ENCODE peak calls at places on chromosomes 4 and X, in nine cellular contexts. L is NCI-H2029 treated with DMSO at 0.1 percent for 48 hours; N is activated CD8-positive, alpha-beta memory T cell treated with anti-CD3 and anti-CD28 coated beads for 48 hours; I is AG04450; Z is heart right ventricle; V is type B pancreatic cell; M is amygdala; S is endothelial cell; U is HAP-1. H is an unnamed sample.
A peak's percentile ranks its signal among the peaks of the same experiment; 100 is the strongest.

GRCh38 chr4:125316781-125317525 is 2.2 kb downstream of the FAT4 start:
- DNase-seq in Z (peak; percentile 32), U (no peak), L (peak; percentile 1), S (peak; percentile 26), N (no peak), V (peak; percentile 69), M (no peak), I (no peak), H (peak; percentile 57)

GRCh38 chrX:48688531-48689142 is 5.0 kb downstream of the WAS start:
- DNase-seq in V (no peak), I (no peak), M (no peak), S (no peak), N (no peak), Z (no peak), L (no peak), U (no peak), H (peak; percentile 53)

GRCh38 chrX:117996918-117997480 is 119.6 kb downstream of the KLHL13 start:
- DNase-seq in V (no peak), I (no peak), Z (no peak), S (no peak), M (no peak), N (no peak), U (no peak), L (no peak), H (no peak)

GRCh38 chr4:161714022-161714751 is 449.6 kb downstream of the FSTL5 start:
- DNase-seq in Z (no peak), U (no peak), N (no peak), I (peak; percentile 66), M (no peak), L (no peak), V (no peak), S (no peak), H (no peak)

GRCh38 chrX:42519666-42520231 is 258.2 kb downstream of the PPP1R2C start:
- DNase-seq in I (no peak), U (no peak), S (no peak), L (no peak), V (no peak), N (no peak), Z (no peak), M (no peak), H (no peak)

GRCh38 chrX:149497626-149498025 is 7.5 kb downstream of the IDS start:
- DNase-seq in Z (no peak), U (no peak), V (no peak), S (no peak), M (no peak), I (no peak), L (no peak), N (no peak), H (no peak)

GRCh38 chr4:180999217-180999616 is 1244.0 kb upstream of the TENM3 start:
- DNase-seq in M (no peak), V (no peak), N (no peak), S (no peak), I (no peak), U (no peak), L (no peak), Z (no peak), H (no peak)

GRCh38 chrX:118761950-118762725 is 34.7 kb downstream of the IL13RA1 start:
- DNase-seq in M (no peak), L (no peak), V (no peak), I (no peak), N (no peak), Z (no peak), S (no peak), U (peak; percentile 15), H (peak; percentile 45)

GRCh38 chrX:114028907-114029662 is 554.8 kb upstream of the HTR2C start:
- DNase-seq in L (no peak), N (no peak), Z (no peak), I (no peak), M (no peak), V (no peak), U (no peak), S (no peak), H (no peak)

GRCh38 chr4:108651068-108651794 is 832 bp downstream of the OSTC start:
- DNase-seq in L (no peak), U (no peak), Z (no peak), S (no peak), V (no peak), M (no peak), I (peak; percentile 23), N (no peak), H (no peak)

GRCh38 chrX:71195959-71196727 is 26.9 kb upstream of the GJB1 start:
- DNase-seq in N (no peak), L (no peak), Z (no peak), V (no peak), I (no peak), S (no peak), M (no peak), U (peak; percentile 19), H (peak; percentile 56)

GRCh38 chr4:103075435-103075893 is 1.1 kb downstream of the SLC9B2 start:
- DNase-seq in I (no peak), U (no peak), V (no peak), L (no peak), M (no peak), N (no peak), Z (no peak), S (no peak), H (no peak)

H was measured in H7.